ENCODE peak calls at places on chromosomes 11 and 22, in nine cellular contexts. V, Y, D, S, G, O, T, B and Z are unnamed samples.

GRCh38 chr22:49295465-49295743 is 532.3 kb downstream of the BRD1 start:
- DNase-seq in V (no peak), Y (no peak), D (no peak), S (no peak), G (no peak), O (no peak), T (no peak), B (peak), Z (no peak)

GRCh38 chr11:8016396-8016949 is 29.3 kb downstream of the EIF3F start:
- DNase-seq in V (no peak), Y (peak), D (no peak), S (peak), G (no peak), O (no peak), T (no peak), B (peak), Z (no peak)

GRCh38 chr22:21921729-21922128 is 30.9 kb downstream of the PPM1F start:
- DNase-seq in V (no peak), Y (peak), D (no peak), S (no peak), G (no peak), O (peak), T (no peak), B (no peak), Z (no peak)

GRCh38 chr11:10639350-10639749 is 54.2 kb downstream of the IRAG1 start:
- DNase-seq in V (peak), Y (no peak), D (no peak), S (no peak), G (no peak), O (no peak), T (no peak), B (no peak), Z (no peak)

GRCh38 chr22:24893341-24894070 is 53.0 kb downstream of the LHFPL7 start:
- DNase-seq in V (no peak), Y (no peak), D (no peak), S (no peak), G (no peak), O (peak), T (no peak), B (no peak), Z (no peak)

GRCh38 chr11:102414559-102414958 is 38.0 kb downstream of the TMEM123 start:
- DNase-seq in V (no peak), Y (no peak), D (no peak), S (no peak), G (no peak), O (no peak), T (no peak), B (no peak), Z (no peak)

GRCh38 chr11:59078435-59078834 is 7.7 kb upstream of the GLYATL1B start:
- DNase-seq in V (no peak), Y (no peak), D (no peak), S (no peak), G (no peak), O (no peak), T (no peak), B (no peak), Z (no peak)

GRCh38 chr11:19746081-19746480 is 33.4 kb downstream of the NAV2 start:
- DNase-seq in V (no peak), Y (no peak), D (no peak), S (no peak), G (no peak), O (no peak), T (no peak), B (peak), Z (no peak)

GRCh38 chr11:88188251-88189030 is 13.2 kb upstream of the RAB38 start:
- DNase-seq in V (no peak), Y (no peak), D (no peak), S (no peak), G (peak), O (no peak), T (no peak), B (no peak), Z (no peak)

GRCh38 chr11:12291767-12292166 is 85.6 kb upstream of the PARVA start:
- DNase-seq in V (peak), Y (no peak), D (no peak), S (no peak), G (no peak), O (no peak), T (no peak), B (no peak), Z (no peak)

GRCh38 chr22:41264408-41264941 is 21.5 kb downstream of the RANGAP1 start:
- DNase-seq in V (no peak), Y (no peak), D (no peak), S (no peak), G (no peak), O (peak), T (no peak), B (no peak), Z (no peak)

GRCh38 chr11:1274501-1274900 is 34.9 kb downstream of the TOLLIP start:
- DNase-seq in V (no peak), Y (no peak), D (no peak), S (no peak), G (no peak), O (no peak), T (no peak), B (no peak), Z (no peak)

GRCh38 chr11:2697871-2698270 is 1.9 kb downstream of the KCNQ1OT1 start:
- DNase-seq in V (no peak), Y (no peak), D (no peak), S (no peak), G (no peak), O (peak), T (no peak), B (no peak), Z (no peak)

GRCh38 chr11:17778352-17778751 is 43.8 kb downstream of the KCNC1 start:
- DNase-seq in V (no peak), Y (no peak), D (no peak), S (no peak), G (no peak), O (no peak), T (no peak), B (no peak), Z (no peak)

GRCh38 chr22:44489817-44490216 is 8.2 kb downstream of the RTL6 start:
- DNase-seq in V (no peak), Y (peak), D (no peak), S (no peak), G (no peak), O (no peak), T (no peak), B (no peak), Z (no peak)

GRCh38 chr11:64826578-64827450 is 16.5 kb upstream of the MEN1 start:
- DNase-seq in V (no peak), Y (peak), D (no peak), S (no peak), G (no peak), O (no peak), T (no peak), B (no peak), Z (no peak)

GRCh38 chr11:131924446-131925240 is 554.2 kb downstream of the NTM start:
- DNase-seq in V (no peak), Y (no peak), D (peak), S (no peak), G (no peak), O (peak), T (no peak), B (no peak), Z (no peak)

GRCh38 chr11:1227551-1228182 is 4.8 kb downstream of the MUC5B start:
- DNase-seq in V (no peak), Y (no peak), D (no peak), S (peak), G (no peak), O (peak), T (no peak), B (no peak), Z (no peak)

GRCh38 chr11:73916435-73916834 is 34.4 kb upstream of the DNAJB13 start:
- DNase-seq in V (no peak), Y (no peak), D (no peak), S (no peak), G (no peak), O (no peak), T (no peak), B (no peak), Z (no peak)

GRCh38 chr22:37213941-37214340 is 1.7 kb upstream of the SSTR3 start:
- DNase-seq in V (no peak), Y (no peak), D (no peak), S (no peak), G (no peak), O (no peak), T (no peak), B (no peak), Z (no peak)

GRCh38 chr11:47033439-47033838 is 96.9 kb downstream of the CSTPP1 start:
- DNase-seq in V (no peak), Y (peak), D (no peak), S (no peak), G (no peak), O (no peak), T (no peak), B (no peak), Z (no peak)

GRCh38 chr11:1153105-1153950 is 4.4 kb upstream of the MUC5AC start:
- DNase-seq in V (peak), Y (no peak), D (no peak), S (peak), G (no peak), O (no peak), T (peak), B (peak), Z (no peak)

GRCh38 chr22:47049078-47049609 is 286.7 kb downstream of the TBC1D22A start:
- DNase-seq in V (peak), Y (no peak), D (no peak), S (no peak), G (no peak), O (no peak), T (no peak), B (no peak), Z (no peak)

GRCh38 chr11:57515332-57516060 is at the start of gene SLC43A1:
- DNase-seq in V (peak), Y (peak), D (no peak), S (peak), G (no peak), O (peak), T (peak), B (no peak), Z (no peak)

GRCh38 chr22:23655891-23656475 is 23.9 kb upstream of the DRICH1 start:
- DNase-seq in V (no peak), Y (no peak), D (no peak), S (no peak), G (no peak), O (no peak), T (no peak), B (no peak), Z (no peak)

GRCh38 chr11:114026355-114026754 is 33.2 kb upstream of the ZBTB16 start:
- DNase-seq in V (peak), Y (peak), D (no peak), S (no peak), G (no peak), O (peak), T (no peak), B (no peak), Z (no peak)

GRCh38 chr11:123061403-123062157 is at the start of gene HSPA8:
- DNase-seq in V (peak), Y (peak), D (no peak), S (peak), G (peak), O (peak), T (peak), B (peak), Z (peak)

GRCh38 chr22:40560551-40560950 is 76.0 kb downstream of the MRTFA start:
- DNase-seq in V (peak), Y (no peak), D (peak), S (no peak), G (no peak), O (no peak), T (no peak), B (no peak), Z (no peak)

GRCh38 chr11:92332986-92333385 is 108.4 kb downstream of the FAT3 start:
- DNase-seq in V (no peak), Y (no peak), D (no peak), S (no peak), G (no peak), O (no peak), T (no peak), B (no peak), Z (no peak)

GRCh38 chr22:49934891-49935557 is 16.6 kb downstream of the CRELD2 start:
- DNase-seq in V (peak), Y (peak), D (no peak), S (peak), G (peak), O (peak), T (peak), B (no peak), Z (peak)

GRCh38 chr11:126492331-126492730 is 136.8 kb downstream of the ST3GAL4 start:
- DNase-seq in V (no peak), Y (no peak), D (no peak), S (no peak), G (no peak), O (no peak), T (no peak), B (no peak), Z (no peak)

GRCh38 chr11:126488591-126489370 is 133.3 kb downstream of the ST3GAL4 start:
- DNase-seq in V (no peak), Y (no peak), D (no peak), S (no peak), G (no peak), O (no peak), T (no peak), B (no peak), Z (no peak)

GRCh38 chr11:126489791-126490190 is 134.3 kb downstream of the ST3GAL4 start:
- DNase-seq in V (no peak), Y (no peak), D (no peak), S (no peak), G (no peak), O (no peak), T (no peak), B (no peak), Z (no peak)

GRCh38 chr11:126490261-126490660 is 134.8 kb downstream of the ST3GAL4 start:
- DNase-seq in V (no peak), Y (no peak), D (no peak), S (no peak), G (no peak), O (no peak), T (no peak), B (no peak), Z (no peak)

GRCh38 chr11:126491092-126491491 is 135.6 kb downstream of the ST3GAL4 start:
- DNase-seq in V (no peak), Y (peak), D (no peak), S (no peak), G (no peak), O (no peak), T (no peak), B (no peak), Z (no peak)
- TF ChIP-seq CTCF in V (no peak), Y (no peak), D (no peak), S (no peak), G (no peak), O (no peak), T (no peak), B (no peak), Z (no peak)

DNA sequence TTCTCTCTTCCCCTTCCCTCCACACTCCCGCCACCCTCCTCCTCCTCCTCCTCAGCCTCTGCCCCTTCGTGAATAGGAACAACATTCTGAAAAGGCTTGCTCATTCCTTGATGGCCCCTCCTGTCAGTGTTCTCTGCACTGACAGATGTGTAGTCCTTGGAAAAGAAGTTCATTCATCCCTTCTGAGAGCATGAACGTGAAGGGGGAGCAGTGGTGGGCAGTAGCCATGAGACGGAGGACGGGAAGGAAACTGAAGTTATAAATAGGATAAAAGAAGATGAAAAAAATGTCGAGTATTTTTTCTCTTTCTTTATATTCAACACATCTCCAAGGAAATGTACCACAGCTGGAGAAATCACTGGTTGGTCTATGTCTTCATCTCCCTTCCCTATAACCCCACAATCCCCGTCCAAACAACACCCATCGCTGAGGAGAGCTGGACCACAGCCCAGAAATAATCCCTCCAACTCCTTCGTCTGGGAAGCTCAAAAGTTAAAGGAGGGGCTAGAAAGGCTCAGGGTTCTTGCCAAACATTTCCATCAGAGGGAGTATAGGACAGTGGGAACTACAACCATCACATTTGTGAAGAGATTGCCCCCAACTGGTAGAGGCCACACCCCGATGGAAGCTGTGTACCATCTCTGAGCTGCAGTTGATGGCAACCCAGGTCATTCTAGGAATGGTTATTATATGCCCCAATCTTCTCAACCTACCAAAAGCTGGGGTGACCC is 33.5 kb downstream of the ETS1 start:
- DNase-seq in V (peak), Y (no peak), D (no peak), S (no peak), G (no peak), O (no peak), T (no peak), B (no peak), Z (no peak)
- TF ChIP-seq CTCF in V (peak), Y (peak), D (no peak), S (no peak), G (no peak), O (no peak), T (no peak), B (no peak), Z (no peak)

GRCh38 chr22:43209523-43209890 is 22.6 kb upstream of the TTLL12 start:
- DNase-seq in V (no peak), Y (no peak), D (no peak), S (no peak), G (no peak), O (no peak), T (no peak), B (no peak), Z (no peak)
- TF ChIP-seq CTCF in V (no peak), Y (no peak), D (no peak), S (no peak), G (no peak), O (no peak), T (no peak), B (no peak), Z (no peak)

DNA sequence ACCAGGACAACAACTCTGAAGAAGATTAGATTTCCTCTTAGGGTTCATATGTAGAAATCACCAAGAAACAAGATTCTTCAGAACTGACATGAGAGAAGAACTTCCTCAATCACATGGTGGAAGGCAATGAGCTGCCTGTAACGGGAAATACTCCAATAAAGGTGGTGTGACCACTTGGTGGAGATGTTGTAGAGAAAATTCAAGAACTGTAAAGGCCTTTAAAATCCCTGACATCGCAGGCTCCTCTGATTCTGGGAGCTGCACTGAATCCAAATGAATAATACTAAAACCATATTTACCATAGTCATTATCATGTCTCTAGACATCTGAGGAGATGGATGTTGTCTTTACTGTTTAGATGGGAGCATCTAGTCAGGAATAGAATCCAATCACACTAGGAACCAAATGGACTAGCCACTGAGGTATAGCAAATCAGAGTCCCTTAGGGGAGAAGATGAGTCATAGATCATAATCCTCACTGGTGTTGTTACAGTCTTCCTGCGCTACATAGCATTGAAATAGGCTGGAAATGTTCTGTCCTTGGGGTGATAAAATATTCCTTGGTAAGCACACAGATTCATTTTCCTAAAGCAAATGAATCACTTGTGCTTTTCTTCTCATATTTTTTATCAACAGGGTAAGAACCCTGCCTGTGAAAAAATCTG is 321.6 kb upstream of the TENM4 start:
- DNase-seq in V (peak), Y (peak), D (no peak), S (no peak), G (no peak), O (no peak), T (no peak), B (no peak), Z (no peak)
- TF ChIP-seq CTCF in V (no peak), Y (peak), D (no peak), S (no peak), G (no peak), O (no peak), T (no peak), B (no peak), Z (no peak)

DNA sequence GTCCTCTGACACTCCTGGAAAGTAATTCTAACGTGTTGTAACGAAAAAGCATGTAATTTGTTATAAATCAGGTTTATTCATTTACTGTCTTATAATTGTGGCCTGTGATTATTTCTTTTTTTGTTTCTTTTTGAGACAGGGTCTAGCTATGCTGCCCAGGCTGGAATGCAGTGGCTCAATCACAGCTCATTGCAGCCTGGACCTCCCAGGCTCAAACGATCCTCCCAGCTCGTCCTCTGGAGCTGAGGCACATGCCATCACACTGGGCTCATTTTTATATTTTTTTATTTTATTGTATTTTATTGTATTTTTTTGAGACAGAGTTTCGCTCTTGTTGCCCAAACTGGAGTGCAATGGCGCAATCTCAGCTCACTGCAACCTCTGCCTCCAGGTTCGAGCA is 15.9 kb downstream of the DENND5A start:
- DNase-seq in V (no peak), Y (no peak), D (no peak), S (no peak), G (no peak), O (no peak), T (no peak), B (no peak), Z (no peak)
- TF ChIP-seq CTCF in V (no peak), Y (no peak), D (no peak), S (no peak), G (no peak), O (no peak), T (no peak), B (no peak), Z (no peak)

GRCh38 chr11:96284917-96285316 is 58.1 kb downstream of the MAML2 start:
- DNase-seq in V (no peak), Y (no peak), D (no peak), S (no peak), G (no peak), O (no peak), T (no peak), B (no peak), Z (no peak)
- TF ChIP-seq CTCF in V (no peak), Y (no peak), D (no peak), S (no peak), G (no peak), O (no peak), T (no peak), B (no peak), Z (no peak)

GRCh38 chr22:32574397-32574796 is 99.8 kb downstream of the FBXO7 start:
- DNase-seq in V (peak), Y (no peak), D (no peak), S (no peak), G (no peak), O (no peak), T (no peak), B (peak), Z (no peak)
- TF ChIP-seq CTCF in V (no peak), Y (no peak), D (no peak), S (no peak), G (no peak), O (no peak), T (no peak), B (no peak), Z (no peak)

GRCh38 chr11:68504432-68505066 is 44.0 kb downstream of the PPP6R3 start:
- DNase-seq in V (no peak), Y (no peak), D (no peak), S (no peak), G (no peak), O (no peak), T (no peak), B (no peak), Z (no peak)

GRCh38 chr11:68508425-68508824 is 47.9 kb downstream of the PPP6R3 start:
- DNase-seq in V (no peak), Y (no peak), D (peak), S (no peak), G (no peak), O (no peak), T (no peak), B (no peak), Z (no peak)

GRCh38 chr11:68509105-68509504 is 48.6 kb downstream of the PPP6R3 start:
- DNase-seq in V (no peak), Y (peak), D (no peak), S (no peak), G (no peak), O (no peak), T (no peak), B (no peak), Z (no peak)

GRCh38 chr11:68505596-68505995 is 45.0 kb downstream of the PPP6R3 start:
- DNase-seq in V (peak), Y (no peak), D (no peak), S (no peak), G (no peak), O (no peak), T (no peak), B (no peak), Z (no peak)

DNA sequence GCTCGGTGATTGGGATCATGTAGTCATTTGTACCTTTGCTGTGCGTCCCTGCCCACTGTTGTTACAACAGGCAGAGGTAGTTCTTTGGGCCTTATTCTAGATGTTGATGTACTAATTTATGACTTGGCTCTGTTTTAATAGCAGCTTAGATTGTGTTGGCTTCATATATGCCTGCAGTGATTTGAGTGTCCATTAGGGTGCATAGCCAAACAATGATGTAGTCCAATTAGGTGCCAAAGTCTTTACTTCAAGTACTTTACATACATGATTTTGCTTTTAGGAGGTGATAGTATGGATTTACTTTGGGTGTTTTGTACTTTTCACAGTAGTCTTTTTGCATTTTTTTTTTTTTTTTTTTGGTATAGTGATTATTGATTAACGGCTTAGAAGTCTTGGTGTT is 46.4 kb downstream of the PPP6R3 start:
- DNase-seq in V (no peak), Y (no peak), D (no peak), S (no peak), G (no peak), O (no peak), T (no peak), B (no peak), Z (no peak)
- TF ChIP-seq CTCF in V (no peak), Y (no peak), D (no peak), S (no peak), G (no peak), O (no peak), T (no peak), B (no peak), Z (no peak)